ENCODE peak calls at places on chromosomes 1 and 21, in four cellular contexts. One of them, this sample, is unnamed.

GRCh38 chr21:39016740-39017315 is 166.4 kb downstream of the PSMG1 start:
- DNase-seq in heart left ventricle: no peak
- DNase-seq in transverse colon: peak
- DNase-seq in IMR-90: peak
- DNase-seq in this sample: peak

GRCh38 chr21:17610862-17611261 is 1.8 kb downstream of the BTG3 start:
- DNase-seq in heart left ventricle: no peak
- DNase-seq in transverse colon: peak
- DNase-seq in IMR-90: peak
- DNase-seq in this sample: no peak

GRCh38 chr21:46128106-46128982 is 27.0 kb downstream of the FTCD start:
- DNase-seq in heart left ventricle: peak
- DNase-seq in transverse colon: peak
- DNase-seq in IMR-90: no peak
- DNase-seq in this sample: peak

GRCh38 chr1:229221106-229222019 is 49.5 kb upstream of the RAB4A start:
- DNase-seq in heart left ventricle: no peak
- DNase-seq in transverse colon: peak
- DNase-seq in IMR-90: peak
- DNase-seq in this sample: peak

GRCh38 chr21:34613679-34614442 is 1.1 kb downstream of the RCAN1 start:
- DNase-seq in heart left ventricle: no peak
- DNase-seq in transverse colon: no peak
- DNase-seq in IMR-90: peak
- DNase-seq in this sample: no peak

GRCh38 chr1:20483833-20484525 is 2.0 kb downstream of the CAMK2N1 start:
- DNase-seq in heart left ventricle: no peak
- DNase-seq in transverse colon: peak
- DNase-seq in IMR-90: peak
- DNase-seq in this sample: peak

GRCh38 chr1:235073968-235074334 is 54.7 kb downstream of the TOMM20 start:
- DNase-seq in heart left ventricle: no peak
- DNase-seq in transverse colon: peak
- DNase-seq in IMR-90: no peak
- DNase-seq in this sample: peak

GRCh38 chr1:57839488-57839887 is 415.6 kb upstream of the DAB1 start:
- DNase-seq in heart left ventricle: no peak
- DNase-seq in transverse colon: no peak
- DNase-seq in IMR-90: no peak
- DNase-seq in this sample: no peak

GRCh38 chr21:25936776-25937175 is 202.0 kb downstream of the GABPA start:
- DNase-seq in heart left ventricle: no peak
- DNase-seq in transverse colon: no peak
- DNase-seq in IMR-90: peak
- DNase-seq in this sample: no peak

GRCh38 chr21:46442938-46443337 is 15.8 kb upstream of the DIP2A start:
- DNase-seq in heart left ventricle: no peak
- DNase-seq in transverse colon: no peak
- DNase-seq in IMR-90: no peak
- DNase-seq in this sample: no peak

GRCh38 chr1:202516434-202516877 is 168.0 kb downstream of the PPP1R12B start:
- DNase-seq in heart left ventricle: no peak
- DNase-seq in transverse colon: no peak
- DNase-seq in IMR-90: peak
- DNase-seq in this sample: no peak

GRCh38 chr1:36879613-36880012 is 154.7 kb downstream of the GRIK3 start:
- DNase-seq in heart left ventricle: peak
- DNase-seq in transverse colon: no peak
- DNase-seq in IMR-90: no peak
- DNase-seq in this sample: no peak

GRCh38 chr1:25031966-25032667 is 102.0 kb upstream of the RUNX3 start:
- DNase-seq in heart left ventricle: peak
- DNase-seq in transverse colon: peak
- DNase-seq in IMR-90: peak
- DNase-seq in this sample: peak

GRCh38 chr1:167546935-167547334 is 6.6 kb downstream of the CREG1 start:
- DNase-seq in heart left ventricle: no peak
- DNase-seq in transverse colon: no peak
- DNase-seq in IMR-90: no peak
- DNase-seq in this sample: no peak

GRCh38 chr1:182066934-182067333 is 5.4 kb upstream of the ZNF648 start:
- DNase-seq in heart left ventricle: no peak
- DNase-seq in transverse colon: no peak
- DNase-seq in IMR-90: no peak
- DNase-seq in this sample: no peak

GRCh38 chr1:4109626-4109940 is 209.5 kb upstream of the C1orf174 start:
- DNase-seq in heart left ventricle: no peak
- DNase-seq in transverse colon: no peak
- DNase-seq in IMR-90: no peak
- DNase-seq in this sample: no peak

GRCh38 chr21:38170283-38170682 is 86.5 kb upstream of the KCNJ15 start:
- DNase-seq in heart left ventricle: no peak
- DNase-seq in transverse colon: no peak
- DNase-seq in IMR-90: peak
- DNase-seq in this sample: no peak

GRCh38 chr1:41642922-41643321 is 158.4 kb upstream of the EDN2 start:
- DNase-seq in heart left ventricle: no peak
- DNase-seq in transverse colon: peak
- DNase-seq in IMR-90: no peak
- DNase-seq in this sample: no peak

GRCh38 chr1:191025896-191026642 is 548.4 kb upstream of the BRINP3 start:
- DNase-seq in heart left ventricle: no peak
- DNase-seq in transverse colon: no peak
- DNase-seq in IMR-90: no peak
- DNase-seq in this sample: no peak

GRCh38 chr1:53558916-53559315 is 99.7 kb downstream of the DMRTB1 start:
- DNase-seq in heart left ventricle: no peak
- DNase-seq in transverse colon: no peak
- DNase-seq in IMR-90: no peak
- DNase-seq in this sample: no peak

GRCh38 chr21:14602418-14602987 is 56.4 kb upstream of the SAMSN1 start:
- DNase-seq in heart left ventricle: no peak
- DNase-seq in transverse colon: no peak
- DNase-seq in IMR-90: no peak
- DNase-seq in this sample: peak

GRCh38 chr1:78004719-78005346 is at the start of gene DNAJB4:
- DNase-seq in heart left ventricle: peak
- DNase-seq in transverse colon: peak
- DNase-seq in IMR-90: peak
- DNase-seq in this sample: peak

GRCh38 chr1:37246631-37247030 is 212.3 kb upstream of the GRIK3 start:
- DNase-seq in heart left ventricle: no peak
- DNase-seq in transverse colon: no peak
- DNase-seq in IMR-90: no peak
- DNase-seq in this sample: no peak

GRCh38 chr21:43333301-43334062 is 93.4 kb downstream of the SIK1 start:
- DNase-seq in heart left ventricle: peak
- DNase-seq in transverse colon: no peak
- DNase-seq in IMR-90: peak
- DNase-seq in this sample: no peak

GRCh38 chr1:116346943-116347673 is 25.9 kb upstream of the ATP1A1 start:
- DNase-seq in heart left ventricle: no peak
- DNase-seq in transverse colon: no peak
- DNase-seq in IMR-90: no peak
- DNase-seq in this sample: no peak

GRCh38 chr1:44168520-44169098 is 27.2 kb upstream of the KLF18 start:
- DNase-seq in heart left ventricle: no peak
- DNase-seq in transverse colon: no peak
- DNase-seq in IMR-90: no peak
- DNase-seq in this sample: no peak

GRCh38 chr1:153506831-153507413 is 28.9 kb downstream of the S100A6 start:
- DNase-seq in heart left ventricle: peak
- DNase-seq in transverse colon: peak
- DNase-seq in IMR-90: peak
- DNase-seq in this sample: peak

GRCh38 chr1:229170778-229171505 is 100.0 kb upstream of the RAB4A start:
- DNase-seq in heart left ventricle: no peak
- DNase-seq in transverse colon: no peak
- DNase-seq in IMR-90: no peak
- DNase-seq in this sample: no peak

DNA sequence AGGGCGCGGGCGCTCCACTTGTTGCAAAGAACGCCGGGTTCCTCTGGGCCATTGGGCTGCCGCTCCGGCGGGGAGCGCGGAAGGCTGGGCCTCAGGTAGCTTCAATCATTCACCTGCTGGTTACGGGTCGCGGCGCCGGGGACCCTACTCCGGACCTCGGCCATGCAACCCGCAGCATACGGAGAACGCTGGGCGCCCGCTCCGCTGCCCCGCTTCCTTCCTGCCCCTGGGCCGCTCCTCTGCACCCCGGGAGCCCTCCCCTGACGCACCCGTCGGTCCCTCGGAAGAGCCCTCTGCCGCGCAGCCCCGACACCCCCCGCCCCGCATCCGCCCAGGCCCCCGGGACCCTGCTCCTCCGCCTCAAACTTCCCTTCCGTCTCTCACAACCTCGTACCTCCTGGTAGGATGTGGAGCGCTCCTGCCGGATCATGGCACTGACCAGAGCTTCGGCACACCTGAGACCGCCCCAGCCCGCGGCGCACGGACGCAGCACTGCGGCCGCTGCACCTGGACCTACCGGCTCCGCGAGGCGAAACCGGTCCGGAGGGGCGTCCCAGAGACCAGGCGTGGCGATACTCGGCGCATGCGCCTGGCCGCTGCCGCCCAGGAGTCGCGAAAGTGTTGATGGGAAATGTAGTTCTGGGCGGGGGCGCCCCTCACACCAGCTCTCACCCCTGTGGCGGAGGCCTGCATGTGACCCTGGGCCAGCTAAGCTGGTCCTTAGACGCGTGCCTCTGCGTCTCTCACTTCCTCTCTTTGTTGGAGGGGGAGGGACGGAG is at the start of gene PACC1:
- DNase-seq in heart left ventricle: peak
- DNase-seq in transverse colon: peak
- DNase-seq in IMR-90: peak
- DNase-seq in this sample: peak
- TF ChIP-seq POLR2A in heart left ventricle: no peak
- TF ChIP-seq POLR2A in transverse colon: peak
- TF ChIP-seq POLR2A in IMR-90: no peak
- TF ChIP-seq POLR2A in this sample: peak

GRCh38 chr1:35706846-35707245 is 11.8 kb downstream of the C1orf216 start:
- DNase-seq in heart left ventricle: no peak
- DNase-seq in transverse colon: no peak
- DNase-seq in IMR-90: no peak
- DNase-seq in this sample: no peak
- H3K4me3 ChIP-seq in heart left ventricle: no peak
- H3K4me3 ChIP-seq in transverse colon: no peak
- H3K4me3 ChIP-seq in IMR-90: no peak
- H3K4me3 ChIP-seq in this sample: peak

DNA sequence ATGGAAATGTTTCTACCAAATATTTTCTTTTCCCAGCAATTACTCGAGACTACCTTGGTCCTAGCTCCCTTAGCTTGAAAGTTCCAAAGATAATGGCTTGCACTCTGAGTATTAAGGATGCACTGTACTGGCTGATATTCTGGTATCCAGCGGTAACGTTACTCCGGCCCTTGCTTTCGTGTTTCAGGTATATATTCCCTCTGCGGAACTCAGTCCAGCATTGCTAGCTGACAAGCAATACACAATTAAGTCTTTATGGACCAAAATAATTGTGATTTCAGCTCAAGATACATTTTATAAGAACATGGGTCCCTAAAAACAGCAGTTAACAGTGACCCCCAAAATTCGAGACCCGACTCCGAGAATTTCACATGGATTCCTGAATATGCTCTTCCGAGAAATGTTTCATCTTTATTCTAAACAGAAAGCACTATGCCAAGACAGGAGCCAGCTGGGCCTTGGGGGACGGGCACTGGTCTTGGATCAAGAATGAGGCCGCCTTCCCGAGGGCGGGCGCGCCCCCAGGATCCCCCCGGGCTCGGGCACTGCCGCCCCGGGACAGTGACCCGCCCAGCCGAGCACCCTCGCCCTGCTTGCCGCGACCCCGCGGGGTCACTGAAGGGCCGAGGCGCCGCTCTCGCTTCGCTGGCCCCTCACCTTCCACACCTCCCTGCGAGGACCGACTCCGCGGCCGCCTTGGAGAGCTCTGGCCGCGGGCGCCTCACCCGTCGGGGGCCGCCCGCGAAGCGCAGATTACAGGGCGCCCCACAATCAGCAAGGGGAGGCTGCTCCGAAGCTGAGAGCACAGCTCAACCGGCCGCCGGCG is 664 bp downstream of the SCYL3 start:
- DNase-seq in heart left ventricle: peak
- DNase-seq in transverse colon: peak
- DNase-seq in IMR-90: peak
- DNase-seq in this sample: peak
- TF ChIP-seq POLR2A in heart left ventricle: no peak
- TF ChIP-seq POLR2A in transverse colon: no peak
- TF ChIP-seq POLR2A in IMR-90: no peak
- TF ChIP-seq POLR2A in this sample: no peak

GRCh38 chr1:45326627-45327591 is at the start of gene HPDL:
- DNase-seq in heart left ventricle: peak
- DNase-seq in transverse colon: peak
- DNase-seq in IMR-90: peak
- DNase-seq in this sample: peak
- H3K4me3 ChIP-seq in heart left ventricle: peak
- H3K4me3 ChIP-seq in transverse colon: peak
- H3K4me3 ChIP-seq in IMR-90: peak
- H3K4me3 ChIP-seq in this sample: peak

GRCh38 chr1:155978973-155979429 is 654 bp upstream of the ARHGEF2 start:
- DNase-seq in heart left ventricle: peak
- DNase-seq in transverse colon: peak
- DNase-seq in IMR-90: peak
- DNase-seq in this sample: no peak
- TF ChIP-seq POLR2A in heart left ventricle: no peak
- TF ChIP-seq POLR2A in transverse colon: no peak
- TF ChIP-seq POLR2A in IMR-90: no peak
- TF ChIP-seq POLR2A in this sample: no peak

DNA sequence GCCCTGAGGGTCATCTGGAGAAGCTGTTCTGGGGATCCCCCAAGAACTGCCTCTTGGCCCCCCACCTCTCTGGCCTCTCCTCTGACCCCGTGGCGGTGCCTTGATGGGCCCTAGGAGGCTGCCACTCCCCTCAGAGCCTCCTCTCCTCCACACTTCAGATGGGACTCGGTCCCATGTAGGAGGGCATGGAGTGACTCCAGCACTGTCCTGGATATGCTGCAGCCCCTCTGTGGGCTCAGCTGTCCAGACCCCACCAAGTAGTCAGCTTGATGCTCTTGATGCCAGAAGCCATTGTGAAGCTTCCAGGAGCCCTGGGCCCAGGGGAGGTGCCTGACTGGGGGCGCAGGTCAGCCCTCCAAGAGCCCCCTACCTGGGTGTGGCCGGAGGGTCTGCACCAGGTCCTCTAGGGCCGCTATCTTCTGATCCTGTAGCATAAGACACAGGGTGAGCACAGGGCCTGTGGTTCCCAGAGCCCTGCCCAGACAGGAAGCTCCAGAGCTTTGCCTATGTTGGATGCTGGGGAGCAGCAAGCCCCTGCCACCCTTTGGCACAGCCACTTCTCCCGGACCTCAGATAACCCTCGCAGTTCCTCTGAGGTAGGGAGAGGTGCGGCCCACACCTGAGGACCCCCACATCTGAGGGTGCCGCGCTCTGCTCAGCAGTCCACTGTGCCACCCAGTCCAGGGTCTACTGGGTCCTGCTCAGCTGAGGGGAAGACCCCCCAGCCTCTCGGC is 9.2 kb downstream of the UBXN11 start:
- DNase-seq in heart left ventricle: no peak
- DNase-seq in transverse colon: no peak
- DNase-seq in IMR-90: no peak
- DNase-seq in this sample: no peak
- H3K4me3 ChIP-seq in heart left ventricle: no peak
- H3K4me3 ChIP-seq in transverse colon: no peak
- H3K4me3 ChIP-seq in IMR-90: no peak
- H3K4me3 ChIP-seq in this sample: no peak

GRCh38 chr1:156510709-156511108 is 10.1 kb upstream of the MEF2D start:
- DNase-seq in heart left ventricle: peak
- DNase-seq in transverse colon: peak
- DNase-seq in IMR-90: peak
- DNase-seq in this sample: no peak
- TF ChIP-seq POLR2A in heart left ventricle: no peak
- TF ChIP-seq POLR2A in transverse colon: no peak
- TF ChIP-seq POLR2A in IMR-90: no peak
- TF ChIP-seq POLR2A in this sample: no peak

This sample was measured in Peyer's patch.